ENCODE peak calls at places on chromosomes 13 and 19, in four cellular contexts. A, W, P and T are unnamed samples.

GRCh38 chr13:106799731-106800335 is 231.9 kb upstream of the ARGLU1 start:
- DNase-seq in A (no peak), W (no peak), P (no peak), T (peak)

GRCh38 chr19:19279062-19279612 is 6.0 kb upstream of the TM6SF2 start:
- DNase-seq in A (no peak), W (no peak), P (no peak), T (no peak)

GRCh38 chr19:44687898-44688297 is 11.1 kb upstream of the CEACAM16 start:
- DNase-seq in A (no peak), W (no peak), P (no peak), T (no peak)

GRCh38 chr19:15199652-15200574 is 882 bp downstream of the NOTCH3 start:
- DNase-seq in A (peak), W (peak), P (no peak), T (peak)

GRCh38 chr13:71517004-71517403 is 350.0 kb downstream of the DACH1 start:
- DNase-seq in A (no peak), W (no peak), P (peak), T (no peak)

GRCh38 chr13:40490086-40490723 is 176.2 kb downstream of the FOXO1 start:
- DNase-seq in A (no peak), W (no peak), P (no peak), T (no peak)

GRCh38 chr19:49682274-49682673 is 5.2 kb downstream of the PRMT1 start:
- DNase-seq in A (no peak), W (no peak), P (no peak), T (no peak)

GRCh38 chr19:28037186-28037585 is 1175.8 kb downstream of the UQCRFS1 start:
- DNase-seq in A (no peak), W (no peak), P (no peak), T (no peak)

GRCh38 chr19:50520822-50521465 is 7.2 kb upstream of the ASPDH start:
- DNase-seq in A (no peak), W (no peak), P (no peak), T (no peak)

GRCh38 chr13:24263652-24264051 is 45.7 kb upstream of the C1QTNF9 start:
- DNase-seq in A (no peak), W (peak), P (no peak), T (no peak)

GRCh38 chr19:42277821-42278809 is 9.1 kb downstream of the CIC start:
- DNase-seq in A (no peak), W (no peak), P (peak), T (no peak)

GRCh38 chr13:99677388-99677951 is 176.2 kb downstream of the TM9SF2 start:
- DNase-seq in A (no peak), W (no peak), P (no peak), T (no peak)

GRCh38 chr19:18233224-18233825 is 7.1 kb upstream of the PDE4C start:
- DNase-seq in A (no peak), W (peak), P (peak), T (peak)

GRCh38 chr13:87057807-87058520 is 613.2 kb upstream of the SLITRK5 start:
- DNase-seq in A (no peak), W (no peak), P (no peak), T (no peak)

GRCh38 chr13:75469087-75469486 is 12.9 kb downstream of the TBC1D4 start:
- DNase-seq in A (peak), W (no peak), P (no peak), T (peak)

GRCh38 chr13:29111446-29111845 is 291.3 kb downstream of the MTUS2 start:
- DNase-seq in A (no peak), W (no peak), P (no peak), T (no peak)

GRCh38 chr13:31767175-31767900 is 28.0 kb downstream of the RXFP2 start:
- DNase-seq in A (peak), W (peak), P (no peak), T (no peak)
- H3K9ac ChIP-seq in A (no peak), W (no peak), P (no peak), T (no peak)

DNA sequence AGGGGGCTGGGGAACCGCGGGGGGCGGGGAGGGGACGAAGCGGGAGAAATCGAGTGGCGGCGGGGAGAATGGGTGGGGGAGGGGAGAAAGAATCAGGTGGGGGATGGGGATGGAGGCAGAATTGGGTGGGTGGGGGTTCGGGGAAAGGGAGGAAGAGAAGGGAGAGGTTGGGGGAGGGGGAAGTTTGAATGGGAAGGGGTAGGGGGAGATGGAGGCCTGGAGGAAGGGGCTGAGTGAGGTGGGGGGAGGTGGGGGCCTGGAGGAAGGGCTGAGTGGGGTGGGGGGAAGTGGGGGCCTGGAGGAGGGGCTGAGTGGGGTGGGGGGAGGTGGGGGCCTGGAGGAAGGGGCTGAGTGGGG is 391 bp upstream of the ADAMTS10 start:
- DNase-seq in A (peak), W (no peak), P (no peak), T (no peak)
- H3K9ac ChIP-seq in A (no peak), W (no peak), P (no peak), T (no peak)

GRCh38 chr19:47780215-47780551 is 1.7 kb downstream of the SELENOW start:
- DNase-seq in A (no peak), W (no peak), P (no peak), T (no peak)
- H3K9ac ChIP-seq in A (peak), W (no peak), P (no peak), T (no peak)

DNA sequence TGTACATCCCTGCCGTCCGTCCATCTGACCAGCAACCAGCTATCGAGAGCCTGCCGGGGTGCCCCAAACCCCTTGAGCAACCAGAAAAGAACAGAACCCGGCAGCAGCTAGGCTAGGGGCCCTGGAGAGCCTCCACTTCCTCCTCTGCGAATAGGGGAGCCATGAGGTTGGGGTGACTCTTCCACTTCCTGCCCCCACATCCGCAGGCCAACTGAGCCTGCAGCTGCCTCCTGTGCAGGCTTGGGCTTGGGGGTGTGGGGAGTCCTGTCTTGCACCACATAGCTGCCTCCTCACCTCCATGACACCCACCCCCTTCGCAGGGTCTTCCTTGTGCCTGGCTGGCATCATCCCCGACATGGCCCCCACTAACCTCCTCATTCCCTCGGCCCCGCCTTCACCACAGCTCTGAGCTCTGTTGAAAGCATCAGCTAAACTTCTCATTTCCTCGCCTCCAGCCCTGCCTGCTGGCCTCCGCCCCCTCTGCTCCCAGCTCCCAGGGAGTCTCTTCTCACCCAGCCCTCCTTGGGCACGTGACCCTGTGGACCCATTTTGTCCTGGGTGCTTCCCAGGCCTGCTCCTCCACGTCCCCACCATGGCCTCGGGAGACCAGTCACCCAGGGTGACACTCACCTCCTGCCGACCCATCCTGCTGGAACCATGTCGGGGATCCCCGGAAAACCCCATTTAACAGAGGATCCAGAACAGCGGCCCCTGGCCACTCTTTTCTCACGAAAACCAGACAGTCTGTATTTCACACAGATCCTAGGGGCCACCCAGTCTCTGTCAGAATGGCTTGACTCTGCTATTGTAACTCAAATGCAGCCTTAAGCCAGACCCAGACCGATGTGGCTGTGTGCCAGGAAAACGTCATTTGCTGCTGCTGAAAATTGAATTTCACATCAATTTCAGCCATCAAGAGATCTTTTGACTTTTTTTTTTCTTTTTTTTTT is 50.4 kb downstream of the MYO9B start:
- DNase-seq in A (no peak), W (peak), P (no peak), T (no peak)
- H3K9ac ChIP-seq in A (no peak), W (no peak), P (no peak), T (no peak)

DNA sequence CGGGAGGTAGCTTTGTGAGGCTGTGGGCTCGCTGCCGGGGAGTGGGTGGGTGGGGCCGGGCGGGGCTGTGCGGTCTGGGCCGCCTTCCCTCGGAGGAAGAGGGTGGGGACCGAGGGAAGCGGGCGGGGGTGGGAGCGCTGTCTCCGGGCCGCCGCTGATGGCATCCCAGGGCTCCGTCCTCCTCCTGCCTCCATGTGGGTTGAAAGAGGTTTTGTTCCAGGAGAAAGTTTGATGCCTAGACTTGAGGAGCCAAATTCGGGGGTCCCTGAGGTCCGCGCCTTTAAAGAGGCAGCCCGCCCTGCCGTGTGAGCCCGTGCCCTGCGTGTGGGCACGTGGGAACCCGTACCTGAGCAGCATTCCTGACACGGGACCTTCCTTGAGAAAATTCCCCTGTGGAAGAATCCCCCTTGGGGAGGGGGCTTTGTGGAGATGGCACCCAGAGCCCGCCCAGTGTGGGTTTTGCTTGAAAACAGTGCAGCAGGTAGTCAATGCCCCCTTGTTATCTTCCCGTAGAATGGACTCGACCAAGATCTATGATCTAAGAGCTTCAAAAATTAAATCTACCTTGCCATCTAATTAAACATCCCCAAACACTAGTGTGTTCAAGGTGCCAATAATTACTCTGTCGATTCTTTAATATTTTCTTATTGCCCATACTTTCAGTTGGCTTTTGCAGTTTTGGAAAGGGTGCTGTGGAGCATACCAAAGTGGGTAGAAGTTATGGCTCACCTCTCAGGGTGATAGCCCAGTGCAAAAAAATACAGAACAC is 107.8 kb downstream of the RXFP2 start:
- DNase-seq in A (peak), W (no peak), P (no peak), T (peak)
- H3K9ac ChIP-seq in A (peak), W (no peak), P (no peak), T (no peak)

GRCh38 chr19:39196860-39197562 is at the start of gene NCCRP1:
- DNase-seq in A (peak), W (no peak), P (no peak), T (peak)
- H3K9ac ChIP-seq in A (no peak), W (no peak), P (no peak), T (no peak)

GRCh38 chr19:45889210-45889885 is 3.4 kb upstream of the IRF2BP1 start:
- DNase-seq in A (no peak), W (no peak), P (no peak), T (no peak)
- H3K9ac ChIP-seq in A (no peak), W (no peak), P (no peak), T (no peak)

DNA sequence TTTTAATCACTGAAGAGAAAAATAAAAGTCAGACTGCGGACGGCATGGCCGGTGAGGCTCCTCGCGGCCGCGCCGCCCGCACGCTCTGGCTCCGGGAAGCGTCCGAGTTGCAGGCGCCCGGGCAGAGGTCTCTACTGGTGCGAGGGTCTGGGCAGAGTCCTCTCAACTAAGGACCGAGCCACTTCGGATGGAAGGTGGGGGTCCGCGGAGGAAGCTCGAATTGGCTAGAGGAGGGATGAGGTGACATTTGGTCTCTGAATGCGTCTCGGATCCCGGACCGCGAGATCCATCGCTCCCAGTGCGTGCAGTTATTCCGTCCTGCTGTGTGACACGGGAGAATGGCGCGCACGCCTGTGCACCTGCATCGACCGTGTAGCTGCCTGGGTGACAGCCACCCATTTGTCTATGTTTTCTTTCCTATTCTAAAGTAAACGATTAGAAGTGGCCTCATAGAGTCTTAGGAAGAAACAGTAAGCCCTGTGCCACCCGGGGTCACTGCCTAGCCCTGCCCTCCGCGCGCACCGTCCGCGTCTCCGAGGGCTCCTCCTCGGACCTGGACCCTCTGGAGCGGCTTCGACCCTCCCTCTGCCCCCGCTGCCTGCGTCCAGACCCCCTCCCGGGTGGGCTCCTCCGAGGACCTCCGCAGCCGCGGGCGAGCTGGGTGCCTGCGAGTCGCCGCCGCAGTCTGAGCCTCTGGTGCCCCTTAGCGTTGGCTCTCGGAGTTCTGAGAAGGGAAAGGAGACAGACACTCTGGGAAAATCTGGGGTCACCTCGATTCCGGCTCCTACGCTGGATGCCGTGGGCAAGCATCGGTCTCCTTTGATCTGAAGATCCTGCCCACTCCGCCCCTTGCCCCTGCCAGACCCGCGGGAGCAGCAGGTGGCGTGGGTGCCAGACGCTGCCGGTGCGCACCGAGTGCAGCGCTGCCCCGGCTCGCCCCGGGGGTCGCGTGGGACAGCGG is 347.4 kb downstream of the LIG4 start:
- DNase-seq in A (peak), W (no peak), P (peak), T (peak)
- H3K9ac ChIP-seq in A (peak), W (no peak), P (peak), T (no peak)